ENCODE peak calls at places on chromosomes 3 and 15, in five cellular contexts. J, P, M, V and W are unnamed samples.

GRCh38 chr15:44193651-44194396 is 1.2 kb downstream of the FRMD5 start:
- DNase-seq in J (peak; percentile 29), P (peak; percentile 12), M (peak; percentile 8), V (no peak), W (peak; percentile 21)

GRCh38 chr15:77030042-77030927 is 35.4 kb downstream of the PSTPIP1 start:
- DNase-seq in J (no peak), P (peak; percentile 55), M (no peak), V (no peak), W (peak; percentile 49)

GRCh38 chr3:120762575-120762974 is 20.0 kb downstream of the GTF2E1 start:
- DNase-seq in J (no peak), P (no peak), M (no peak), V (no peak), W (no peak)

GRCh38 chr15:55389276-55389631 is 18.9 kb downstream of the CCPG1 start:
- DNase-seq in J (peak; percentile 23), P (no peak), M (peak; percentile 33), V (no peak), W (no peak)

GRCh38 chr3:142929109-142929508 is 34.4 kb downstream of the PAQR9 start:
- DNase-seq in J (no peak), P (peak; percentile 67), M (peak; percentile 78), V (no peak), W (peak; percentile 57)

GRCh38 chr3:118984699-118985098 is 49.9 kb downstream of the IGSF11 start:
- DNase-seq in J (no peak), P (no peak), M (no peak), V (no peak), W (no peak)

GRCh38 chr3:126540946-126541627 is 17.1 kb downstream of the CHST13 start:
- DNase-seq in J (no peak), P (peak; percentile 2), M (no peak), V (no peak), W (no peak)

GRCh38 chr3:76063019-76063418 is 277.7 kb upstream of the ZNF717 start:
- DNase-seq in J (peak; percentile 66), P (no peak), M (no peak), V (no peak), W (no peak)

GRCh38 chr15:31049682-31050606 is 51.6 kb downstream of the TRPM1 start:
- DNase-seq in J (no peak), P (no peak), M (no peak), V (no peak), W (no peak)

GRCh38 chr15:85649372-85649771 is 145.4 kb downstream of the KLHL25 start:
- DNase-seq in J (peak; percentile 90), P (no peak), M (no peak), V (no peak), W (no peak)

GRCh38 chr15:42510258-42511009 is 15.0 kb downstream of the SNAP23 start:
- DNase-seq in J (no peak), P (no peak), M (no peak), V (no peak), W (no peak)

GRCh38 chr15:62649793-62650420 is 392.6 kb upstream of the TPM1 start:
- DNase-seq in J (peak; percentile 38), P (no peak), M (no peak), V (no peak), W (no peak)

GRCh38 chr3:127473244-127474024 is 117.1 kb downstream of the TPRA1 start:
- DNase-seq in J (no peak), P (peak; percentile 14), M (peak; percentile 12), V (no peak), W (no peak)

GRCh38 chr15:70252056-70252935 is 154.6 kb upstream of the TLE3 start:
- DNase-seq in J (no peak), P (no peak), M (no peak), V (no peak), W (no peak)

GRCh38 chr3:138456961-138457862 is 22.8 kb downstream of the ESYT3 start:
- DNase-seq in J (no peak), P (no peak), M (no peak), V (no peak), W (no peak)